ENCODE peak calls at places on chromosome 21, in seven cellular contexts. One of them, this sample, is unnamed.

GRCh38 chr21:35273331-35273730 is 224.2 kb upstream of the RUNX1 start:
- DNase-seq in GM12891: no peak
- DNase-seq in H7: peak
- DNase-seq in stimulated activated CD8-positive, alpha-beta memory T cell treated with anti-CD3 and anti-CD28 coated beads, Interleukin-15, amount 100 ng/mL, for 4 hours: no peak
- DNase-seq in T-helper 17 cell: no peak
- DNase-seq in BJ: no peak
- DNase-seq in left ventricle myocardium inferior: no peak
- DNase-seq in this sample: no peak

GRCh38 chr21:10272216-10272615 is 249.2 kb upstream of the TPTE start:
- DNase-seq in left ventricle myocardium inferior: no peak
- DNase-seq in GM12891: no peak
- DNase-seq in H7: no peak
- DNase-seq in stimulated activated CD8-positive, alpha-beta memory T cell treated with anti-CD3 and anti-CD28 coated beads, Interleukin-15, amount 100 ng/mL, for 4 hours: no peak
- DNase-seq in BJ: no peak
- DNase-seq in T-helper 17 cell: no peak
- DNase-seq in this sample: no peak

GRCh38 chr21:38120984-38121855 is 135.6 kb upstream of the KCNJ15 start:
- DNase-seq in BJ: no peak
- DNase-seq in left ventricle myocardium inferior: no peak
- DNase-seq in H7: no peak
- DNase-seq in T-helper 17 cell: no peak
- DNase-seq in GM12891: no peak
- DNase-seq in stimulated activated CD8-positive, alpha-beta memory T cell treated with anti-CD3 and anti-CD28 coated beads, Interleukin-15, amount 100 ng/mL, for 4 hours: no peak
- DNase-seq in this sample: no peak

GRCh38 chr21:17821121-17821520 is 2.0 kb upstream of the C21orf91 start:
- DNase-seq in T-helper 17 cell: no peak
- DNase-seq in GM12891: no peak
- DNase-seq in BJ: no peak
- DNase-seq in H7: no peak
- DNase-seq in left ventricle myocardium inferior: no peak
- DNase-seq in stimulated activated CD8-positive, alpha-beta memory T cell treated with anti-CD3 and anti-CD28 coated beads, Interleukin-15, amount 100 ng/mL, for 4 hours: no peak
- DNase-seq in this sample: no peak

GRCh38 chr21:41319273-41319672 is 2.7 kb downstream of the FAM3B start:
- DNase-seq in GM12891: no peak
- DNase-seq in BJ: no peak
- DNase-seq in H7: no peak
- DNase-seq in T-helper 17 cell: no peak
- DNase-seq in left ventricle myocardium inferior: no peak
- DNase-seq in stimulated activated CD8-positive, alpha-beta memory T cell treated with anti-CD3 and anti-CD28 coated beads, Interleukin-15, amount 100 ng/mL, for 4 hours: no peak
- DNase-seq in this sample: no peak

GRCh38 chr21:33940846-33941245 is 25.2 kb upstream of the ATP5PO start:
- DNase-seq in H7: no peak
- DNase-seq in T-helper 17 cell: no peak
- DNase-seq in stimulated activated CD8-positive, alpha-beta memory T cell treated with anti-CD3 and anti-CD28 coated beads, Interleukin-15, amount 100 ng/mL, for 4 hours: no peak
- DNase-seq in GM12891: no peak
- DNase-seq in left ventricle myocardium inferior: no peak
- DNase-seq in BJ: no peak
- DNase-seq in this sample: no peak

GRCh38 chr21:31395268-31395667 is 51.2 kb upstream of the TIAM1 start:
- DNase-seq in left ventricle myocardium inferior: no peak
- DNase-seq in BJ: no peak
- DNase-seq in GM12891: no peak
- DNase-seq in stimulated activated CD8-positive, alpha-beta memory T cell treated with anti-CD3 and anti-CD28 coated beads, Interleukin-15, amount 100 ng/mL, for 4 hours: no peak
- DNase-seq in H7: no peak
- DNase-seq in T-helper 17 cell: no peak
- DNase-seq in this sample: no peak

GRCh38 chr21:26686278-26686677 is 113.2 kb upstream of the CYYR1 start:
- DNase-seq in T-helper 17 cell: no peak
- DNase-seq in left ventricle myocardium inferior: no peak
- DNase-seq in BJ: no peak
- DNase-seq in GM12891: no peak
- DNase-seq in H7: peak
- DNase-seq in stimulated activated CD8-positive, alpha-beta memory T cell treated with anti-CD3 and anti-CD28 coated beads, Interleukin-15, amount 100 ng/mL, for 4 hours: no peak
- DNase-seq in this sample: no peak

GRCh38 chr21:32645261-32646182 is 33.3 kb upstream of the CFAP298 start:
- DNase-seq in GM12891: no peak
- DNase-seq in left ventricle myocardium inferior: no peak
- DNase-seq in stimulated activated CD8-positive, alpha-beta memory T cell treated with anti-CD3 and anti-CD28 coated beads, Interleukin-15, amount 100 ng/mL, for 4 hours: no peak
- DNase-seq in BJ: no peak
- DNase-seq in T-helper 17 cell: no peak
- DNase-seq in H7: peak
- DNase-seq in this sample: no peak

GRCh38 chr21:29149771-29150425 is 19.5 kb downstream of the MAP3K7CL start:
- DNase-seq in BJ: no peak
- DNase-seq in stimulated activated CD8-positive, alpha-beta memory T cell treated with anti-CD3 and anti-CD28 coated beads, Interleukin-15, amount 100 ng/mL, for 4 hours: no peak
- DNase-seq in left ventricle myocardium inferior: no peak
- DNase-seq in T-helper 17 cell: no peak
- DNase-seq in H7: no peak
- DNase-seq in GM12891: no peak
- DNase-seq in this sample: no peak

GRCh38 chr21:29148535-29148934 is 18.1 kb downstream of the MAP3K7CL start:
- DNase-seq in BJ: no peak
- DNase-seq in stimulated activated CD8-positive, alpha-beta memory T cell treated with anti-CD3 and anti-CD28 coated beads, Interleukin-15, amount 100 ng/mL, for 4 hours: no peak
- DNase-seq in T-helper 17 cell: no peak
- DNase-seq in H7: no peak
- DNase-seq in GM12891: no peak
- DNase-seq in left ventricle myocardium inferior: no peak
- DNase-seq in this sample: no peak

GRCh38 chr21:44887807-44888580 is 14.5 kb upstream of the PTTG1IP start:
- DNase-seq in T-helper 17 cell: no peak
- DNase-seq in BJ: no peak
- DNase-seq in left ventricle myocardium inferior: peak
- DNase-seq in GM12891: no peak
- DNase-seq in H7: peak
- DNase-seq in stimulated activated CD8-positive, alpha-beta memory T cell treated with anti-CD3 and anti-CD28 coated beads, Interleukin-15, amount 100 ng/mL, for 4 hours: no peak
- DNase-seq in this sample: no peak